ENCODE peak calls at places on chromosomes 16 and 17, in four cellular contexts. Z is CD8-positive, alpha-beta memory T cell; B is colonic mucosa; E is endodermal cell. L is an unnamed sample.

GRCh38 chr17:72175263-72175662 is 54.4 kb downstream of the SOX9 start:
- DNase-seq in B (peak), E (no peak), Z (no peak), L (no peak)

GRCh38 chr16:89190150-89190958 is 10.0 kb downstream of the SLC22A31 start:
- DNase-seq in E (peak), B (no peak), Z (no peak), L (no peak)

GRCh38 chr17:3034578-3034920 is 28.9 kb downstream of the OR1D5 start:
- DNase-seq in E (peak), B (no peak), Z (no peak), L (no peak)

GRCh38 chr16:56272495-56272894 is 81.2 kb downstream of the GNAO1 start:
- DNase-seq in E (no peak), Z (no peak), B (no peak), L (no peak)

GRCh38 chr17:9273334-9274118 is 252.2 kb downstream of the NTN1 start:
- DNase-seq in Z (no peak), B (no peak), E (peak), L (no peak)

GRCh38 chr17:30263552-30264333 is 28.0 kb downstream of the BLMH start:
- DNase-seq in B (no peak), Z (no peak), E (no peak), L (no peak)

GRCh38 chr17:824372-824771 is 42.2 kb downstream of the MRM3 start:
- DNase-seq in B (no peak), Z (no peak), E (no peak), L (no peak)

GRCh38 chr17:82160081-82160480 is 52.6 kb downstream of the CCDC57 start:
- DNase-seq in B (no peak), E (no peak), Z (no peak), L (peak)

GRCh38 chr17:41750866-41751265 is 16.4 kb upstream of the HAP1 start:
- DNase-seq in B (no peak), E (no peak), Z (no peak), L (no peak)

GRCh38 chr16:70576431-70577255 is 53.0 kb downstream of the SF3B3 start:
- DNase-seq in B (peak), Z (no peak), E (peak), L (peak)

GRCh38 chr16:26981266-26981938 is 85.3 kb upstream of the C16orf82 start:
- DNase-seq in Z (no peak), B (no peak), E (no peak), L (no peak)

GRCh38 chr17:72342061-72342460 is 221.2 kb downstream of the SOX9 start:
- DNase-seq in B (no peak), Z (no peak), E (no peak), L (no peak)

GRCh38 chr16:54289242-54290051 is 2.9 kb upstream of the IRX3 start:
- DNase-seq in B (no peak), Z (no peak), E (peak), L (no peak)

GRCh38 chr16:89335803-89336485 is 118.4 kb downstream of the ZNF778 start:
- DNase-seq in E (no peak), B (no peak), Z (no peak), L (no peak)

GRCh38 chr17:43830510-43831145 is 2.3 kb downstream of the MPP3 start:
- DNase-seq in E (no peak), B (no peak), Z (no peak), L (no peak)

GRCh38 chr16:4134434-4134833 is 18.2 kb upstream of the ADCY9 start:
- DNase-seq in Z (no peak), E (no peak), B (no peak), L (no peak)

GRCh38 chr17:81509687-81510523 is 2.7 kb downstream of the ACTG1 start:
- DNase-seq in E (peak), B (peak), Z (no peak), L (no peak)

GRCh38 chr16:55641430-55642056 is 14.2 kb upstream of the SLC6A2 start:
- DNase-seq in Z (no peak), E (peak), B (no peak), L (no peak)

GRCh38 chr17:40122466-40122943 is 734 bp downstream of the MSL1 start:
- DNase-seq in B (peak), Z (no peak), E (peak), L (peak)

GRCh38 chr16:85567101-85567866 is 45.8 kb upstream of the GSE1 start:
- DNase-seq in B (peak), Z (no peak), E (peak), L (peak)

GRCh38 chr16:85569039-85569614 is 44.0 kb upstream of the GSE1 start:
- DNase-seq in Z (no peak), E (no peak), B (no peak), L (peak)

GRCh38 chr16:85569615-85570212 is 43.4 kb upstream of the GSE1 start:
- DNase-seq in E (peak), Z (peak), B (no peak), L (no peak)

GRCh38 chr16:85570213-85570734 is 42.8 kb upstream of the GSE1 start:
- DNase-seq in B (no peak), E (no peak), Z (peak), L (no peak)

GRCh38 chr16:85568519-85568918 is 44.6 kb upstream of the GSE1 start:
- DNase-seq in E (no peak), Z (no peak), B (peak), L (peak)
- H3K27ac ChIP-seq in E (no peak), Z (peak), B (peak), L (peak)

DNA sequence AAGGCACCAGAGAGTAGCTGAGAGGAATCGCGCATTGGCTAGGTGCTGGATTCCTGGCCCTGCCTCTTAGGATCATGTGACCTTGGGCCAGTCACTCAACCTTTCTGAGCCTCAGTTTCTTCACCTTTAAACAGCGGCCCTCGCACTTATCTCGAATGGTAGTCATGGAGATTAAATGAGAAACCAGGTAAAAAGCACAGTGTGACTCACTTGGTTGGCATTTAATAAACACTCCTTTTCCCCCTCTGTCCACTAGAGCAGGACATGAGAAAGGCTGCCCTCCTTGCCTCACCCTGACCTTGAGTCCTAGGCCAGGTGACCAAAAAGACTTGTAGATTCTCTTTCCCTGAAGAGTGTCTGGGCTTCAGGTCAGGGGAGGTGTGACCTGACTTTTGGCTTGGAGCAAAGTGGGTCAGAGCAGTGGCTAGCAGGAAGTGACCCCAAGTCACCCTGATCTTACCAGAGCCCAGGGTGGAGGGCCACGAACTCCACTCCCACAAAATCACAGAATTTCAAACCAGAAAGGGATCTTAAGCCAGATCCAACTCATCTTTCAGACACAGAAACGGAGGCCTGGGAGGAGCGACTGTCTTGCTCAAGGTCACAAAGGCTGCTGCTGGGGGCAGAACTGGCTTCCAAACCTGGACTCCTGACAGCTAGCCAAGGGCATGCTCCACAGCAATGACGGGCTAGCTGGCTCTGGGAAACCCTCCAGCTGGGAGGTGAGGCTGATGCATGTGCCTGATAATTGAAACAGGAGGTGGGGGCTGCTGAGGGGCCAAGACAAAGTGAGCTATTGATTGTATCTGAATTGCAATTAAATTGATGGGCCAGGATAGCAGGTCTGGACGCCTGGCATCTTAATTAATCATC is 65.2 kb downstream of the PIPOX start:
- DNase-seq in Z (no peak), E (no peak), B (no peak), L (no peak)
- H3K27ac ChIP-seq in Z (no peak), E (peak), B (no peak), L (no peak)

GRCh38 chr17:61261001-61261587 is 138.5 kb upstream of the TBX2 start:
- DNase-seq in B (no peak), Z (no peak), E (no peak), L (no peak)

GRCh38 chr17:61260061-61260797 is 139.4 kb upstream of the TBX2 start:
- DNase-seq in E (no peak), Z (no peak), B (no peak), L (no peak)

GRCh38 chr17:61255609-61256008 is 144.0 kb upstream of the TBX2 start:
- DNase-seq in Z (no peak), E (peak), B (no peak), L (no peak)

GRCh38 chr17:61254894-61255293 is 144.7 kb upstream of the TBX2 start:
- DNase-seq in Z (no peak), B (no peak), E (no peak), L (no peak)

GRCh38 chr17:61259360-61259759 is 140.3 kb upstream of the TBX2 start:
- DNase-seq in Z (no peak), B (no peak), E (no peak), L (no peak)
- H3K27ac ChIP-seq in Z (no peak), B (no peak), E (no peak), L (peak)

DNA sequence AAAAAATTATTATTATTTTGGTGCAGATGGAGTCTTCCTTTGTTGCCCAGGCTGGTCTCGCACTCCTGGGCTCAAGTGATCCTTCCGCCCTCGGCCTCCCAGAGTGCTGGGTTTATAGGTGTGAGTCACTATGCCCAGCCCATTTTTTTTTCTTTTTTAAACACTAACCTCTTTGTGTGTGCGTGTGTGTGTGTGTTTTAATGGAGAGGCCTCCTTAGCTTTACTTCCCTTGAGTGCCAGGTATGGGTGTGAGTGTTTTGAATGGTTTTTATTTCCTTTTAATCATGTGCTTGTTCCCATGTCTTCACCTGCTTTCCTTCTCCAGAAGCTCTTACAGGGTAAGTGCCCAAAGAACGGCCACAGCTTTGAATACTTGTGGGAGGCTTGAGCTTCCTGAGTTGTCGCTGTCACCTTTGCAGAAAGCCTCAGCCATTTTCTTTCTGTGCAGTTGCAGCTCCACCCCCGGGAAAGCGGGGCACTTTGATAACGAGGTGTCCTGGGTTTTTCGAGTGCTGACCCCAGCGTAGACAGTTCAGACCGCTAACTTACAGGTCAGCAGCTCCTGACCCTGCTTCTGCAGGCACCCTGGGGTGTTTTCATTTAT is 22.6 kb downstream of the AKAP1 start:
- DNase-seq in B (peak), Z (no peak), E (peak), L (peak)
- H3K27ac ChIP-seq in B (peak), Z (no peak), E (no peak), L (peak)

DNA sequence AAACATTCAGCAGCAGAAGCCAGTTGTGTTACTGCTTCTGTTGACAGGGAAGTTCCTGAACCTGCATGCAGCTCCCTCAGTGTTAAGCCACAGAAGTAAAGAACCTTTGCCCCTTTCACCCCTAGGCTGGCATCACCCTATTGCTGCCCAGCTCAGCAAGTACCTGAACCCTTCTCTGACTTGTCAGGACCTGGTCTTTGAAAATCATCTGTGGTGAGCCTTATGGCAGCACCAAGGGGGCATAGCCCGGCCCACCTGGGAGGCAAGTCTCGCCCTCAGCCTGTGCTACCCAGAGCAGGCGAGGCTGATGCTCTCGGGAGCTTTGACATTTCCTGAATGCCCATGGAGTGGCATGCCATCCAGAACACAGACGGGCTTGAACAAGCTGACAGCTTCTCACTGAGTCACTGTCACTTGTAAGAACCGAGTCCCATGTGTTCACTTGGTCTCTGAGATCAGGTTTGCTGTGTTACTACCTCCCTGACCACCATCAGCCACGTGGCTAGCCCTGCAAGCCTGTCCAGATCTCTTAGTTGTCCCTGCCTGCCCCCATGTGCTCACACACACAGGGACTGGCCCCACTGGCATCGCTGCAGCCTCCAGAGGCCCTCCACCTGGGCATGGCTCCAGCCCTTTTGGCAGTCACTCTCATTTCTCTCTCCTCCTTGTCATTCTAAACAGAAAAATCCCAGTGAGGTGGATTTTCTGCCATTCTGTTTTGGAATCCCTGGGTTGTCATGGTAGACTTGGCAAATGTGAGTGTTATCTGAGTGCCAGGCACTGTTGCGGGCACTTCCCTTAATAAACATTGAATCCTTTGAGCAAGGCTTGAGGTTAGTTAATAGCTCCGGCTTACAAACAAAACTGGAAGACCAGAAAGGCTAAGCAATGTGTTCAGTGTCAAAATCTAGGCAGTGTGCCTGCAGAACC is 2.9 kb upstream of the CARMIL2 start:
- DNase-seq in E (no peak), Z (no peak), B (no peak), L (peak)
- H3K27ac ChIP-seq in E (no peak), Z (no peak), B (no peak), L (no peak)

GRCh38 chr17:58382885-58383248 is 30.9 kb upstream of the SUPT4H1 start:
- DNase-seq in Z (no peak), E (no peak), B (peak), L (peak)

GRCh38 chr17:58384900-58385299 is 32.4 kb downstream of the RNF43 start:
- DNase-seq in E (no peak), B (no peak), Z (no peak), L (no peak)

GRCh38 chr17:58385359-58385899 is 31.9 kb downstream of the RNF43 start:
- DNase-seq in Z (no peak), B (peak), E (no peak), L (no peak)

GRCh38 chr17:58382108-58382884 is 30.3 kb upstream of the SUPT4H1 start:
- DNase-seq in Z (no peak), B (no peak), E (no peak), L (peak)

GRCh38 chr17:58383892-58384462 is 32.0 kb upstream of the SUPT4H1 start:
- DNase-seq in E (no peak), Z (no peak), B (no peak), L (peak)
- H3K27ac ChIP-seq in E (no peak), Z (no peak), B (peak), L (no peak)

GRCh38 chr16:28133666-28134065 is 70.2 kb upstream of the GSG1L start:
- DNase-seq in B (no peak), Z (no peak), E (no peak), L (no peak)

GRCh38 chr16:28131210-28131609 is 67.7 kb upstream of the GSG1L start:
- DNase-seq in B (no peak), Z (no peak), E (no peak), L (no peak)

GRCh38 chr16:28130099-28131088 is 66.9 kb upstream of the GSG1L start:
- DNase-seq in Z (no peak), E (no peak), B (no peak), L (no peak)

GRCh38 chr16:28126684-28127620 is 63.4 kb upstream of the GSG1L start:
- DNase-seq in Z (no peak), B (no peak), E (no peak), L (no peak)

GRCh38 chr16:28131743-28132393 is 68.4 kb upstream of the GSG1L start:
- DNase-seq in E (no peak), Z (no peak), B (no peak), L (no peak)
- H3K27ac ChIP-seq in E (no peak), Z (no peak), B (no peak), L (no peak)

DNA sequence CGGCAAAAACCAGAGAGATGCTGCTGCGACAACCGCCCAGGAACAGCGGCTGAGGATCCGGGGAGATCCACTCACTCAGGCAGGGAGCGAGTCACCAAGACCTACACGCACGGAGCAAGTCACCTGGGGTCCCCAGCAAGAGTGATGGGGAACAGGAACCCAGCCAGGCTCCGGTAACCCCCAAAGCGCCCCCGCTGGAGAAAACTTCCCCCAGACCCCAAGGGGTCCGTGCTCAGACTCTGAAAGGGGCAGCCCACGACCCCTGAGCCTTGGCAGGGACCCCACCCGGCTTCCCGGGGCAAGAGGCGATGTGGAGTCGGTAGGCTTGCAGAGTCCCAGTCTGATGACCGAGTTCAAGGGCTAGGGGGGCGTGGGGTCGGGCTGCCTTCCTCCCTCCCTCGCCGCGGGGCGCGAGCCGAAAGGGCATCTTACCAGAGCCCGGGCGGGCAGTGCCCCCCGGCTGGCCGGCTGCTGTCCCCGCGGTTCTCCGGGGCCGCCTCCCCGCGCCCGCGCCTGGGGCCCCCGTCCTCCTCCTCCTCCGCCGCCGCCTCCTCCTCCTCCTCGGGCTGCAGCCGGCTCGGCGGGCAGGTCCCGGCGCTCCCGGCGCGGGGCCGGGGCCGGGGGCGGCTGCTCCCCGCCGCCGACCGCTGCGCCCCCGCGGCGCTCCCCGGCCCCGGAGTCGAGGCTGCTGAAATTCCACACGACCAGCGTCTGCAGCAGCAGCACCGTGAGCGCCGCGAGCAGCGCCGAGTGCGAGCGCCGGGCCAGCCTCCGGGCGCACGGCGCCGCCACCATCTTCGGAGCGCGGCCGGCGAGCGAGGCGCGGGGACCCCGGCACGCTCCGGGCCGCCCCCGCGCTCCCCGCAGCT is 524 bp downstream of the XYLT1 start:
- DNase-seq in E (peak), Z (peak), B (peak), L (peak)
- H3K27ac ChIP-seq in E (no peak), Z (no peak), B (no peak), L (peak)

GRCh38 chr17:65184235-65184959 is 47.2 kb downstream of the RGS9 start:
- DNase-seq in Z (no peak), E (peak), B (no peak), L (no peak)
- H3K27ac ChIP-seq in Z (no peak), E (no peak), B (no peak), L (no peak)

L was measured in small intestine.